ENCODE peak calls at places on chromosome 14, in seven cellular contexts. One of them, this sample, is unnamed.

GRCh38 chr14:22780941-22781605 is 14.6 kb downstream of the OXA1L start:
- DNase-seq in iris pigment epithelial cell: no peak
- DNase-seq in SK-N-MC: no peak
- DNase-seq in AG08395: no peak
- DNase-seq in central memory CD8-positive, alpha-beta T cell: no peak
- DNase-seq in HS-5: no peak
- DNase-seq in SW480: no peak
- DNase-seq in this sample: no peak

GRCh38 chr14:51627313-51627712 is 24.4 kb upstream of the FRMD6 start:
- DNase-seq in SW480: no peak
- DNase-seq in SK-N-MC: no peak
- DNase-seq in central memory CD8-positive, alpha-beta T cell: no peak
- DNase-seq in iris pigment epithelial cell: no peak
- DNase-seq in AG08395: no peak
- DNase-seq in HS-5: no peak
- DNase-seq in this sample: no peak

GRCh38 chr14:76091036-76091435 is 60.7 kb upstream of the GPATCH2L start:
- DNase-seq in SW480: no peak
- DNase-seq in AG08395: peak
- DNase-seq in SK-N-MC: no peak
- DNase-seq in central memory CD8-positive, alpha-beta T cell: no peak
- DNase-seq in iris pigment epithelial cell: no peak
- DNase-seq in HS-5: no peak
- DNase-seq in this sample: no peak

GRCh38 chr14:102579696-102580551 is 12.5 kb upstream of the RCOR1 start:
- DNase-seq in iris pigment epithelial cell: peak
- DNase-seq in central memory CD8-positive, alpha-beta T cell: no peak
- DNase-seq in AG08395: peak
- DNase-seq in SW480: no peak
- DNase-seq in HS-5: no peak
- DNase-seq in SK-N-MC: peak
- DNase-seq in this sample: no peak

GRCh38 chr14:90105756-90106155 is 44.0 kb downstream of the KCNK13 start:
- DNase-seq in HS-5: no peak
- DNase-seq in SK-N-MC: no peak
- DNase-seq in AG08395: no peak
- DNase-seq in iris pigment epithelial cell: peak
- DNase-seq in SW480: no peak
- DNase-seq in central memory CD8-positive, alpha-beta T cell: no peak
- DNase-seq in this sample: no peak

GRCh38 chr14:95597784-95598204 is 62.9 kb downstream of the GLRX5 start:
- DNase-seq in iris pigment epithelial cell: peak
- DNase-seq in central memory CD8-positive, alpha-beta T cell: no peak
- DNase-seq in AG08395: peak
- DNase-seq in HS-5: no peak
- DNase-seq in SK-N-MC: no peak
- DNase-seq in SW480: peak
- DNase-seq in this sample: peak

GRCh38 chr14:22692194-22692593 is 48.0 kb upstream of the OR6J1 start:
- DNase-seq in SK-N-MC: no peak
- DNase-seq in iris pigment epithelial cell: no peak
- DNase-seq in SW480: no peak
- DNase-seq in HS-5: no peak
- DNase-seq in central memory CD8-positive, alpha-beta T cell: no peak
- DNase-seq in AG08395: no peak
- DNase-seq in this sample: no peak

GRCh38 chr14:49550284-49551184 is 35.6 kb downstream of the RPS29 start:
- DNase-seq in SW480: peak
- DNase-seq in AG08395: peak
- DNase-seq in HS-5: no peak
- DNase-seq in central memory CD8-positive, alpha-beta T cell: no peak
- DNase-seq in SK-N-MC: no peak
- DNase-seq in iris pigment epithelial cell: peak
- DNase-seq in this sample: no peak

GRCh38 chr14:89702151-89702936 is 252.2 kb downstream of the EFCAB11 start:
- DNase-seq in HS-5: peak
- DNase-seq in SW480: peak
- DNase-seq in central memory CD8-positive, alpha-beta T cell: no peak
- DNase-seq in iris pigment epithelial cell: peak
- DNase-seq in SK-N-MC: no peak
- DNase-seq in AG08395: peak
- DNase-seq in this sample: no peak

GRCh38 chr14:93838253-93838652 is 50.0 kb upstream of the PRIMA1 start:
- DNase-seq in iris pigment epithelial cell: no peak
- DNase-seq in HS-5: no peak
- DNase-seq in AG08395: no peak
- DNase-seq in SK-N-MC: no peak
- DNase-seq in central memory CD8-positive, alpha-beta T cell: no peak
- DNase-seq in SW480: no peak
- DNase-seq in this sample: no peak

GRCh38 chr14:55297611-55298323 is 26.5 kb downstream of the FBXO34 start:
- DNase-seq in SK-N-MC: no peak
- DNase-seq in iris pigment epithelial cell: no peak
- DNase-seq in HS-5: no peak
- DNase-seq in SW480: no peak
- DNase-seq in central memory CD8-positive, alpha-beta T cell: no peak
- DNase-seq in AG08395: no peak
- DNase-seq in this sample: no peak

GRCh38 chr14:56412453-56413434 is 166.9 kb upstream of the TMEM260 start:
- DNase-seq in iris pigment epithelial cell: no peak
- DNase-seq in SW480: no peak
- DNase-seq in HS-5: no peak
- DNase-seq in AG08395: no peak
- DNase-seq in central memory CD8-positive, alpha-beta T cell: no peak
- DNase-seq in SK-N-MC: peak
- DNase-seq in this sample: no peak

GRCh38 chr14:61923348-61923747 is 161.1 kb downstream of the SNAPC1 start:
- DNase-seq in HS-5: no peak
- DNase-seq in AG08395: no peak
- DNase-seq in SK-N-MC: no peak
- DNase-seq in SW480: peak
- DNase-seq in iris pigment epithelial cell: peak
- DNase-seq in central memory CD8-positive, alpha-beta T cell: no peak
- DNase-seq in this sample: no peak

GRCh38 chr14:48275301-48275700 is 599.9 kb upstream of the MDGA2 start:
- DNase-seq in SW480: no peak
- DNase-seq in central memory CD8-positive, alpha-beta T cell: no peak
- DNase-seq in AG08395: no peak
- DNase-seq in HS-5: no peak
- DNase-seq in SK-N-MC: no peak
- DNase-seq in iris pigment epithelial cell: no peak
- DNase-seq in this sample: no peak

GRCh38 chr14:85205875-85206274 is 324.1 kb upstream of the FLRT2 start:
- DNase-seq in SW480: no peak
- DNase-seq in AG08395: no peak
- DNase-seq in SK-N-MC: no peak
- DNase-seq in iris pigment epithelial cell: no peak
- DNase-seq in central memory CD8-positive, alpha-beta T cell: no peak
- DNase-seq in HS-5: no peak
- DNase-seq in this sample: no peak

GRCh38 chr14:99574099-99574880 is 29.7 kb downstream of the CCDC85C start:
- DNase-seq in HS-5: no peak
- DNase-seq in iris pigment epithelial cell: peak
- DNase-seq in central memory CD8-positive, alpha-beta T cell: no peak
- DNase-seq in AG08395: no peak
- DNase-seq in SW480: peak
- DNase-seq in SK-N-MC: peak
- DNase-seq in this sample: no peak

GRCh38 chr14:99513183-99513694 is 32.0 kb downstream of the CCNK start:
- DNase-seq in HS-5: no peak
- DNase-seq in SK-N-MC: no peak
- DNase-seq in SW480: no peak
- DNase-seq in iris pigment epithelial cell: no peak
- DNase-seq in AG08395: no peak
- DNase-seq in central memory CD8-positive, alpha-beta T cell: no peak
- DNase-seq in this sample: peak

GRCh38 chr14:60257862-60258261 is 8.8 kb downstream of the PPM1A start:
- DNase-seq in AG08395: no peak
- DNase-seq in SW480: no peak
- DNase-seq in central memory CD8-positive, alpha-beta T cell: no peak
- DNase-seq in HS-5: no peak
- DNase-seq in iris pigment epithelial cell: no peak
- DNase-seq in SK-N-MC: no peak
- DNase-seq in this sample: no peak

GRCh38 chr14:75831971-75832370 is 149.8 kb downstream of the TGFB3 start:
- DNase-seq in SW480: peak
- DNase-seq in HS-5: no peak
- DNase-seq in AG08395: peak
- DNase-seq in iris pigment epithelial cell: peak
- DNase-seq in SK-N-MC: no peak
- DNase-seq in central memory CD8-positive, alpha-beta T cell: no peak
- DNase-seq in this sample: no peak

GRCh38 chr14:26595922-26596721 is 1.7 kb downstream of the NOVA1 start:
- DNase-seq in AG08395: no peak
- DNase-seq in SK-N-MC: no peak
- DNase-seq in HS-5: no peak
- DNase-seq in iris pigment epithelial cell: peak
- DNase-seq in central memory CD8-positive, alpha-beta T cell: no peak
- DNase-seq in SW480: no peak
- DNase-seq in this sample: no peak

GRCh38 chr14:63513756-63514155 is 29.4 kb downstream of the PPP2R5E start:
- DNase-seq in iris pigment epithelial cell: no peak
- DNase-seq in SW480: no peak
- DNase-seq in HS-5: no peak
- DNase-seq in SK-N-MC: no peak
- DNase-seq in AG08395: no peak
- DNase-seq in central memory CD8-positive, alpha-beta T cell: no peak
- DNase-seq in this sample: no peak

GRCh38 chr14:99936056-99936455 is 129.2 kb upstream of the EVL start:
- DNase-seq in AG08395: no peak
- DNase-seq in central memory CD8-positive, alpha-beta T cell: no peak
- DNase-seq in iris pigment epithelial cell: peak
- DNase-seq in HS-5: no peak
- DNase-seq in SW480: no peak
- DNase-seq in SK-N-MC: no peak
- DNase-seq in this sample: no peak

GRCh38 chr14:20455355-20456300 is 602 bp downstream of the APEX1 start:
- DNase-seq in SK-N-MC: peak
- DNase-seq in AG08395: peak
- DNase-seq in iris pigment epithelial cell: peak
- DNase-seq in SW480: peak
- DNase-seq in HS-5: no peak
- DNase-seq in central memory CD8-positive, alpha-beta T cell: no peak
- DNase-seq in this sample: peak

GRCh38 chr14:90513151-90514014 is 116.6 kb downstream of the CALM1 start:
- DNase-seq in SW480: peak
- DNase-seq in AG08395: no peak
- DNase-seq in SK-N-MC: no peak
- DNase-seq in HS-5: no peak
- DNase-seq in iris pigment epithelial cell: no peak
- DNase-seq in central memory CD8-positive, alpha-beta T cell: no peak
- DNase-seq in this sample: no peak

GRCh38 chr14:104223101-104223809 is 84.9 kb downstream of the KIF26A start:
- DNase-seq in AG08395: no peak
- DNase-seq in SK-N-MC: no peak
- DNase-seq in SW480: no peak
- DNase-seq in central memory CD8-positive, alpha-beta T cell: no peak
- DNase-seq in HS-5: no peak
- DNase-seq in iris pigment epithelial cell: peak
- DNase-seq in this sample: no peak

GRCh38 chr14:100436745-100437406 is 113.7 kb downstream of the SLC25A47 start:
- DNase-seq in HS-5: no peak
- DNase-seq in AG08395: no peak
- DNase-seq in central memory CD8-positive, alpha-beta T cell: no peak
- DNase-seq in SW480: no peak
- DNase-seq in iris pigment epithelial cell: no peak
- DNase-seq in SK-N-MC: no peak
- DNase-seq in this sample: no peak

GRCh38 chr14:57851354-57851753 is 14.5 kb downstream of the SLC35F4 start:
- DNase-seq in central memory CD8-positive, alpha-beta T cell: no peak
- DNase-seq in iris pigment epithelial cell: no peak
- DNase-seq in SW480: no peak
- DNase-seq in SK-N-MC: no peak
- DNase-seq in AG08395: no peak
- DNase-seq in HS-5: no peak
- DNase-seq in this sample: no peak